ENCODE peak calls at places on chromosomes 6 and 20, in four cellular contexts. R, C, F and J are unnamed samples. For H3K9me3, the result is how much of the 10 kb centered on the place peaks cover.

GRCh38 chr6:38143191-38144154 is 323.9 kb downstream of the ZFAND3 start:
- DNase-seq in R (no peak), C (peak), F (no peak), J (no peak)

GRCh38 chr20:7313047-7313446 is 545.6 kb downstream of the BMP2 start:
- DNase-seq in R (no peak), C (no peak), F (no peak), J (no peak)

GRCh38 chr6:26295691-26296555 is 69.1 kb upstream of the BTN3A2 start:
- DNase-seq in R (peak), C (no peak), F (no peak), J (peak)

GRCh38 chr20:25223179-25223661 is 24.7 kb upstream of the PYGB start:
- DNase-seq in R (peak), C (no peak), F (no peak), J (peak)

GRCh38 chr20:326645-327031 is 1.3 kb downstream of the SOX12 start:
- DNase-seq in R (no peak), C (peak), F (peak), J (peak)

GRCh38 chr6:148445620-148446019 is 103.0 kb downstream of the SASH1 start:
- DNase-seq in R (no peak), C (no peak), F (no peak), J (no peak)

GRCh38 chr20:24708411-24709295 is 239.2 kb downstream of the SYNDIG1 start:
- DNase-seq in R (no peak), C (no peak), F (no peak), J (no peak)

GRCh38 chr6:13436691-13437568 is 50.5 kb downstream of the GFOD1 start:
- DNase-seq in R (no peak), C (no peak), F (no peak), J (no peak)

GRCh38 chr20:50216543-50217206 is 26.0 kb downstream of the CEBPB start:
- DNase-seq in R (peak), C (peak), F (no peak), J (peak)

GRCh38 chr6:46925563-46926253 is 4.0 kb upstream of the ADGRF5 start:
- DNase-seq in R (peak), C (no peak), F (no peak), J (no peak)

GRCh38 chr6:148177589-148178233 is 164.9 kb upstream of the SASH1 start:
- DNase-seq in R (peak), C (peak), F (no peak), J (peak)

GRCh38 chr6:75402296-75402695 is 91.3 kb downstream of the FILIP1 start:
- DNase-seq in R (no peak), C (peak), F (no peak), J (no peak)

GRCh38 chr6:26033942-26034354 is 53.3 kb upstream of the HFE start:
- DNase-seq in R (no peak), C (no peak), F (no peak), J (no peak)

GRCh38 chr6:31586596-31586995 is 519 bp downstream of the LST1 start:
- DNase-seq in R (no peak), C (no peak), F (peak), J (no peak)

GRCh38 chr6:109672204-109672603 is 18.8 kb downstream of the AK9 start:
- DNase-seq in R (no peak), C (no peak), F (no peak), J (no peak)

GRCh38 chr6:169640983-169641382 is 60.8 kb downstream of the WDR27 start:
- DNase-seq in R (no peak), C (no peak), F (peak), J (no peak)

GRCh38 chr6:143692696-143693095 is 14.9 kb downstream of the PHACTR2 start:
- DNase-seq in R (peak), C (no peak), F (no peak), J (peak)

GRCh38 chr6:145964948-145965366 is 799 bp upstream of the SHPRH start:
- DNase-seq in R (no peak), C (no peak), F (no peak), J (peak)

GRCh38 chr20:57498425-57499400 is 26.2 kb downstream of the CTCFL start:
- DNase-seq in R (no peak), C (peak), F (no peak), J (peak)

GRCh38 chr20:58179432-58180099 is 48.9 kb downstream of the ANKRD60 start:
- DNase-seq in R (peak), C (peak), F (peak), J (no peak)

GRCh38 chr20:30610044-30610693 is 647.3 kb upstream of the DEFB115 start:
- DNase-seq in R (no peak), C (no peak), F (no peak), J (no peak)
- H3K9me3 ChIP-seq in R (under half), C (under half), F (under half), J (under half)

GRCh38 chr6:122063761-122064160 is 335.7 kb upstream of the HSF2 start:
- DNase-seq in R (no peak), C (no peak), F (no peak), J (no peak)

GRCh38 chr6:122069933-122070332 is 329.5 kb upstream of the HSF2 start:
- DNase-seq in R (no peak), C (no peak), F (no peak), J (no peak)

GRCh38 chr6:122071950-122072647 is 327.4 kb upstream of the HSF2 start:
- DNase-seq in R (no peak), C (no peak), F (no peak), J (no peak)

GRCh38 chr6:122066200-122066599 is 333.3 kb upstream of the HSF2 start:
- DNase-seq in R (no peak), C (no peak), F (no peak), J (no peak)

GRCh38 chr6:122068291-122068769 is 331.1 kb upstream of the HSF2 start:
- DNase-seq in R (no peak), C (no peak), F (no peak), J (no peak)
- H3K4me3 ChIP-seq in R (no peak), C (no peak), F (no peak), J (no peak)

GRCh38 chr6:137188855-137189254 is 15.4 kb upstream of the IL22RA2 start:
- DNase-seq in R (peak), C (peak), F (no peak), J (no peak)
- H3K9me3 ChIP-seq in R (half or more), C (under half), F (under half), J (under half)

DNA sequence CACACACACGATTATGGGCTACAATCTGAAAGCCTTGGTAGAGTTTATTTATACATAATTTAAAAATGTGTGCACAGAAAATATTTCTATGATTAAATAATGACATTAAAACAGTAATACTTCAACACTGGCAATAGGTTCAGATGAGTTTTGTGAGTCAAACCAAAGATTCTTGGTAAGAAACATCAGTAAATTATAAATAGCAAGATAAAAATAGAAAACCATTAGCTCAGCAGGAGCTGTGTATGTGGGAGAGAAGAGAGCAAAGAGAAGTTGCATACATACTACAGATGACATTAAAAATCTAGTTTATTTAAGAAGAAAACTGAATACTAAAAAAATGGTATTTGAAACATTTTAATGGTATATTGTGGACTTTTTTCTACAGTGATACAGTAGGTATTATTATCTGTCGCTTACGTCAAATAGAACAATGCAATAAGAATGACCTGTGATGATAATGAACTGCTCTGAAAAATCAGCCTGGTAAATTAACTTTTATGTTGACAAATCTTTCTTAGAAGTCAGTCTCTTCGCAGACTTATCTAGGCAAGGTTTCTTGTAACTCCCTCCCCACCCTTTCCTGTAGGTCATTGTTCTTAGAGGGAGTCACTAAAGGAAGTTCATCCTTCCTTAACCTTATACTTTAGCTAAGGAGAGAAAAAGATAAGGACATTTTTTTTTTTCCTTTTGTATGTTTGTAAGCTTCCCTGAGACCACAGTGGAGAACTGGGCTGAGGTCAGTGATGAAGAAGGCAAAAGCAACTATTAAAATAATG is 149.3 kb downstream of the GJA1 start:
- DNase-seq in R (no peak), C (no peak), F (no peak), J (no peak)
- H3K4me3 ChIP-seq in R (no peak), C (no peak), F (no peak), J (no peak)

DNA sequence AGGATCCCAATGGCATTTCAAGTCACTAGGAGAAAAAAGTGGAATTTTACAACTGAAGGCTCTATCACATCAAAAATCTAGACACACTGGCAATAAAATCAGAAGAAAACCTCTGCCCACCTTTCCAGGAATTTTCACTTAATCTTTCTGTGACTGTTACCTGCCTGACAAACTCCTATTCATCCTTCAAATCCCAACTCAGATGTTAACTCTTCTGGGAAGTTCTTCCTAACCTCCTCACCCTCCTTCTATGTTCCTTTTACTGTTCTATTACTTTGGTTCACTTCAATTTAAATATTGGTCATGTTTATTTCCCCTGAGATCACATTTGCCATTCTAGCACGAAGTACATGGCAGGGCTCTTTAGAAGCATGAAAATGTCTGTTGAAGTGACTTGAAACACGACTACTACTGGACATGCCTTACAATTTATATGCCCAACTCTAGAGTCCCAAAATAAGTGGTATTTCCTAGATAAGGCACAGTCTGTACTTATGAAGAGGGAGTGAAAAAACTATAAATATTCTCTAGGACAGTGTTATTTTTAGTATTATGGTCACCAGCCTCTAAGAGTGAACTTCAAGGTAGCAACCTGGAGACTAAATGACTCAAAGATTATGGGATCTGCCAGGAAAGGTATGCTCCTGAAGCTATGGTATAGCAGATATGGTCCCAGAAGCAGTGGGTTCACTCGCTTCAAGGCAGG is 17.1 kb downstream of the CHD6 start:
- DNase-seq in R (no peak), C (no peak), F (no peak), J (no peak)
- H3K9me3 ChIP-seq in R (half or more), C (under half), F (half or more), J (under half)